ENCODE peak calls at places on chromosomes 1 and 21, in ten cellular contexts. One of them, this sample, is unnamed.

GRCh38 chr1:224333309-224333926 is 3.4 kb upstream of the NVL start:
- DNase-seq in activated CD4-positive, alpha-beta T cell treated with anti-CD3 and anti-CD28 coated beads for 48 hours: peak; percentile 17
- DNase-seq in NCI-H1105: peak; percentile 45
- DNase-seq in DMS 273 treated with DMSO at 0.1 percent for 48 hours: peak; percentile 44
- DNase-seq in stimulated activated CD4-positive, alpha-beta T cell treated with anti-CD3 and anti-CD28 coated beads, Interleukin-15, amount 100 ng/mL, for 24 hours: no peak
- DNase-seq in left ventricle myocardium superior: no peak
- DNase-seq in RWPE1: peak; percentile 46
- DNase-seq in aorta: no peak
- DNase-seq in NCI-H69: peak; percentile 73
- DNase-seq in HS-27A: no peak
- DNase-seq in this sample: no peak

GRCh38 chr1:177466286-177466685 is 295.5 kb downstream of the BRINP2 start:
- DNase-seq in activated CD4-positive, alpha-beta T cell treated with anti-CD3 and anti-CD28 coated beads for 48 hours: no peak
- DNase-seq in NCI-H1105: no peak
- DNase-seq in DMS 273 treated with DMSO at 0.1 percent for 48 hours: no peak
- DNase-seq in stimulated activated CD4-positive, alpha-beta T cell treated with anti-CD3 and anti-CD28 coated beads, Interleukin-15, amount 100 ng/mL, for 24 hours: no peak
- DNase-seq in left ventricle myocardium superior: no peak
- DNase-seq in RWPE1: no peak
- DNase-seq in aorta: no peak
- DNase-seq in NCI-H69: no peak
- DNase-seq in HS-27A: no peak
- DNase-seq in this sample: no peak

GRCh38 chr1:27428316-27429028 is 36.0 kb downstream of the GPR3 start:
- DNase-seq in activated CD4-positive, alpha-beta T cell treated with anti-CD3 and anti-CD28 coated beads for 48 hours: peak; percentile 51
- DNase-seq in NCI-H1105: no peak
- DNase-seq in DMS 273 treated with DMSO at 0.1 percent for 48 hours: no peak
- DNase-seq in stimulated activated CD4-positive, alpha-beta T cell treated with anti-CD3 and anti-CD28 coated beads, Interleukin-15, amount 100 ng/mL, for 24 hours: peak; percentile 49
- DNase-seq in left ventricle myocardium superior: peak; percentile 69
- DNase-seq in RWPE1: no peak
- DNase-seq in aorta: no peak
- DNase-seq in NCI-H69: peak; percentile 53
- DNase-seq in HS-27A: no peak
- DNase-seq in this sample: no peak

GRCh38 chr1:98019747-98020146 is 98.9 kb upstream of the DPYD start:
- DNase-seq in activated CD4-positive, alpha-beta T cell treated with anti-CD3 and anti-CD28 coated beads for 48 hours: no peak
- DNase-seq in NCI-H1105: no peak
- DNase-seq in DMS 273 treated with DMSO at 0.1 percent for 48 hours: no peak
- DNase-seq in stimulated activated CD4-positive, alpha-beta T cell treated with anti-CD3 and anti-CD28 coated beads, Interleukin-15, amount 100 ng/mL, for 24 hours: no peak
- DNase-seq in left ventricle myocardium superior: no peak
- DNase-seq in RWPE1: no peak
- DNase-seq in aorta: no peak
- DNase-seq in NCI-H69: no peak
- DNase-seq in HS-27A: no peak
- DNase-seq in this sample: no peak

GRCh38 chr21:46633561-46633960 is 1.9 kb upstream of the PRMT2 start:
- DNase-seq in activated CD4-positive, alpha-beta T cell treated with anti-CD3 and anti-CD28 coated beads for 48 hours: no peak
- DNase-seq in NCI-H1105: no peak
- DNase-seq in DMS 273 treated with DMSO at 0.1 percent for 48 hours: no peak
- DNase-seq in stimulated activated CD4-positive, alpha-beta T cell treated with anti-CD3 and anti-CD28 coated beads, Interleukin-15, amount 100 ng/mL, for 24 hours: no peak
- DNase-seq in left ventricle myocardium superior: no peak
- DNase-seq in RWPE1: no peak
- DNase-seq in aorta: no peak
- DNase-seq in NCI-H69: no peak
- DNase-seq in HS-27A: no peak
- DNase-seq in this sample: no peak

GRCh38 chr1:171817511-171818265 is 23.6 kb upstream of the DNM3 start:
- DNase-seq in activated CD4-positive, alpha-beta T cell treated with anti-CD3 and anti-CD28 coated beads for 48 hours: peak; percentile 64
- DNase-seq in NCI-H1105: no peak
- DNase-seq in DMS 273 treated with DMSO at 0.1 percent for 48 hours: no peak
- DNase-seq in stimulated activated CD4-positive, alpha-beta T cell treated with anti-CD3 and anti-CD28 coated beads, Interleukin-15, amount 100 ng/mL, for 24 hours: peak; percentile 56
- DNase-seq in left ventricle myocardium superior: no peak
- DNase-seq in RWPE1: peak; percentile 86
- DNase-seq in aorta: no peak
- DNase-seq in NCI-H69: peak; percentile 45
- DNase-seq in HS-27A: peak; percentile 15
- DNase-seq in this sample: peak; percentile 87

GRCh38 chr1:246773213-246773641 is 49.0 kb downstream of the SCCPDH start:
- DNase-seq in activated CD4-positive, alpha-beta T cell treated with anti-CD3 and anti-CD28 coated beads for 48 hours: no peak
- DNase-seq in NCI-H1105: no peak
- DNase-seq in DMS 273 treated with DMSO at 0.1 percent for 48 hours: no peak
- DNase-seq in stimulated activated CD4-positive, alpha-beta T cell treated with anti-CD3 and anti-CD28 coated beads, Interleukin-15, amount 100 ng/mL, for 24 hours: no peak
- DNase-seq in left ventricle myocardium superior: no peak
- DNase-seq in RWPE1: no peak
- DNase-seq in aorta: no peak
- DNase-seq in NCI-H69: no peak
- DNase-seq in HS-27A: no peak
- DNase-seq in this sample: peak; percentile 34

GRCh38 chr1:44811714-44812151 is 3.4 kb downstream of the BTBD19 start:
- DNase-seq in activated CD4-positive, alpha-beta T cell treated with anti-CD3 and anti-CD28 coated beads for 48 hours: no peak
- DNase-seq in NCI-H1105: no peak
- DNase-seq in DMS 273 treated with DMSO at 0.1 percent for 48 hours: no peak
- DNase-seq in stimulated activated CD4-positive, alpha-beta T cell treated with anti-CD3 and anti-CD28 coated beads, Interleukin-15, amount 100 ng/mL, for 24 hours: no peak
- DNase-seq in left ventricle myocardium superior: no peak
- DNase-seq in RWPE1: no peak
- DNase-seq in aorta: peak; percentile 81
- DNase-seq in NCI-H69: no peak
- DNase-seq in HS-27A: no peak
- DNase-seq in this sample: no peak

GRCh38 chr1:204356997-204357396 is 2.7 kb downstream of the PLEKHA6 start:
- DNase-seq in activated CD4-positive, alpha-beta T cell treated with anti-CD3 and anti-CD28 coated beads for 48 hours: no peak
- DNase-seq in NCI-H1105: no peak
- DNase-seq in DMS 273 treated with DMSO at 0.1 percent for 48 hours: no peak
- DNase-seq in stimulated activated CD4-positive, alpha-beta T cell treated with anti-CD3 and anti-CD28 coated beads, Interleukin-15, amount 100 ng/mL, for 24 hours: no peak
- DNase-seq in left ventricle myocardium superior: no peak
- DNase-seq in RWPE1: no peak
- DNase-seq in aorta: no peak
- DNase-seq in NCI-H69: no peak
- DNase-seq in HS-27A: no peak
- DNase-seq in this sample: no peak

GRCh38 chr1:228042508-228042907 is 35.7 kb downstream of the WNT3A start:
- DNase-seq in activated CD4-positive, alpha-beta T cell treated with anti-CD3 and anti-CD28 coated beads for 48 hours: no peak
- DNase-seq in NCI-H1105: no peak
- DNase-seq in DMS 273 treated with DMSO at 0.1 percent for 48 hours: no peak
- DNase-seq in stimulated activated CD4-positive, alpha-beta T cell treated with anti-CD3 and anti-CD28 coated beads, Interleukin-15, amount 100 ng/mL, for 24 hours: no peak
- DNase-seq in left ventricle myocardium superior: no peak
- DNase-seq in RWPE1: no peak
- DNase-seq in aorta: no peak
- DNase-seq in NCI-H69: no peak
- DNase-seq in HS-27A: no peak
- DNase-seq in this sample: no peak

GRCh38 chr1:239308701-239309333 is 77.6 kb upstream of the CHRM3 start:
- DNase-seq in activated CD4-positive, alpha-beta T cell treated with anti-CD3 and anti-CD28 coated beads for 48 hours: peak; percentile 58
- DNase-seq in NCI-H1105: no peak
- DNase-seq in DMS 273 treated with DMSO at 0.1 percent for 48 hours: no peak
- DNase-seq in stimulated activated CD4-positive, alpha-beta T cell treated with anti-CD3 and anti-CD28 coated beads, Interleukin-15, amount 100 ng/mL, for 24 hours: peak; percentile 48
- DNase-seq in left ventricle myocardium superior: no peak
- DNase-seq in RWPE1: peak; percentile 33
- DNase-seq in aorta: no peak
- DNase-seq in NCI-H69: no peak
- DNase-seq in HS-27A: peak; percentile 17
- DNase-seq in this sample: no peak

GRCh38 chr21:29193907-29194306 is 63.5 kb downstream of the MAP3K7CL start:
- DNase-seq in activated CD4-positive, alpha-beta T cell treated with anti-CD3 and anti-CD28 coated beads for 48 hours: no peak
- DNase-seq in NCI-H1105: no peak
- DNase-seq in DMS 273 treated with DMSO at 0.1 percent for 48 hours: no peak
- DNase-seq in stimulated activated CD4-positive, alpha-beta T cell treated with anti-CD3 and anti-CD28 coated beads, Interleukin-15, amount 100 ng/mL, for 24 hours: no peak
- DNase-seq in left ventricle myocardium superior: no peak
- DNase-seq in RWPE1: no peak
- DNase-seq in aorta: no peak
- DNase-seq in NCI-H69: peak; percentile 41
- DNase-seq in HS-27A: no peak
- DNase-seq in this sample: no peak

GRCh38 chr1:17438977-17439249 is 564 bp downstream of the RCC2 start:
- DNase-seq in activated CD4-positive, alpha-beta T cell treated with anti-CD3 and anti-CD28 coated beads for 48 hours: peak; percentile 27
- DNase-seq in NCI-H1105: no peak
- DNase-seq in DMS 273 treated with DMSO at 0.1 percent for 48 hours: no peak
- DNase-seq in stimulated activated CD4-positive, alpha-beta T cell treated with anti-CD3 and anti-CD28 coated beads, Interleukin-15, amount 100 ng/mL, for 24 hours: peak; percentile 28
- DNase-seq in left ventricle myocardium superior: peak; percentile 29
- DNase-seq in RWPE1: no peak
- DNase-seq in aorta: peak; percentile 74
- DNase-seq in NCI-H69: no peak
- DNase-seq in HS-27A: no peak
- DNase-seq in this sample: no peak

GRCh38 chr1:97073169-97073568 is 351.6 kb downstream of the PTBP2 start:
- DNase-seq in activated CD4-positive, alpha-beta T cell treated with anti-CD3 and anti-CD28 coated beads for 48 hours: no peak
- DNase-seq in NCI-H1105: no peak
- DNase-seq in DMS 273 treated with DMSO at 0.1 percent for 48 hours: no peak
- DNase-seq in stimulated activated CD4-positive, alpha-beta T cell treated with anti-CD3 and anti-CD28 coated beads, Interleukin-15, amount 100 ng/mL, for 24 hours: no peak
- DNase-seq in left ventricle myocardium superior: no peak
- DNase-seq in RWPE1: no peak
- DNase-seq in aorta: no peak
- DNase-seq in NCI-H69: no peak
- DNase-seq in HS-27A: no peak
- DNase-seq in this sample: no peak

GRCh38 chr1:27993241-27993640 is 33.5 kb downstream of the XKR8 start:
- DNase-seq in activated CD4-positive, alpha-beta T cell treated with anti-CD3 and anti-CD28 coated beads for 48 hours: peak; percentile 27
- DNase-seq in NCI-H1105: no peak
- DNase-seq in DMS 273 treated with DMSO at 0.1 percent for 48 hours: no peak
- DNase-seq in stimulated activated CD4-positive, alpha-beta T cell treated with anti-CD3 and anti-CD28 coated beads, Interleukin-15, amount 100 ng/mL, for 24 hours: peak; percentile 29
- DNase-seq in left ventricle myocardium superior: no peak
- DNase-seq in RWPE1: no peak
- DNase-seq in aorta: no peak
- DNase-seq in NCI-H69: no peak
- DNase-seq in HS-27A: no peak
- DNase-seq in this sample: no peak

GRCh38 chr21:39217356-39218081 is 34.3 kb upstream of the PSMG1 start:
- DNase-seq in activated CD4-positive, alpha-beta T cell treated with anti-CD3 and anti-CD28 coated beads for 48 hours: no peak
- DNase-seq in NCI-H1105: no peak
- DNase-seq in DMS 273 treated with DMSO at 0.1 percent for 48 hours: peak; percentile 86
- DNase-seq in stimulated activated CD4-positive, alpha-beta T cell treated with anti-CD3 and anti-CD28 coated beads, Interleukin-15, amount 100 ng/mL, for 24 hours: no peak
- DNase-seq in left ventricle myocardium superior: no peak
- DNase-seq in RWPE1: no peak
- DNase-seq in aorta: no peak
- DNase-seq in NCI-H69: peak; percentile 90
- DNase-seq in HS-27A: no peak
- DNase-seq in this sample: no peak

GRCh38 chr1:233033366-233033765 is 83.0 kb downstream of the NTPCR start:
- DNase-seq in activated CD4-positive, alpha-beta T cell treated with anti-CD3 and anti-CD28 coated beads for 48 hours: no peak
- DNase-seq in NCI-H1105: no peak
- DNase-seq in DMS 273 treated with DMSO at 0.1 percent for 48 hours: no peak
- DNase-seq in stimulated activated CD4-positive, alpha-beta T cell treated with anti-CD3 and anti-CD28 coated beads, Interleukin-15, amount 100 ng/mL, for 24 hours: no peak
- DNase-seq in left ventricle myocardium superior: no peak
- DNase-seq in RWPE1: no peak
- DNase-seq in aorta: no peak
- DNase-seq in NCI-H69: no peak
- DNase-seq in HS-27A: no peak
- DNase-seq in this sample: no peak

GRCh38 chr21:36678538-36678937 is 20.4 kb upstream of the SIM2 start:
- DNase-seq in activated CD4-positive, alpha-beta T cell treated with anti-CD3 and anti-CD28 coated beads for 48 hours: no peak
- DNase-seq in NCI-H1105: no peak
- DNase-seq in DMS 273 treated with DMSO at 0.1 percent for 48 hours: no peak
- DNase-seq in stimulated activated CD4-positive, alpha-beta T cell treated with anti-CD3 and anti-CD28 coated beads, Interleukin-15, amount 100 ng/mL, for 24 hours: no peak
- DNase-seq in left ventricle myocardium superior: no peak
- DNase-seq in RWPE1: no peak
- DNase-seq in aorta: no peak
- DNase-seq in NCI-H69: no peak
- DNase-seq in HS-27A: no peak
- DNase-seq in this sample: no peak

GRCh38 chr1:44294588-44295007 is 60.5 kb downstream of the ERI3 start:
- DNase-seq in activated CD4-positive, alpha-beta T cell treated with anti-CD3 and anti-CD28 coated beads for 48 hours: no peak
- DNase-seq in NCI-H1105: no peak
- DNase-seq in DMS 273 treated with DMSO at 0.1 percent for 48 hours: no peak
- DNase-seq in stimulated activated CD4-positive, alpha-beta T cell treated with anti-CD3 and anti-CD28 coated beads, Interleukin-15, amount 100 ng/mL, for 24 hours: no peak
- DNase-seq in left ventricle myocardium superior: peak; percentile 44
- DNase-seq in RWPE1: no peak
- DNase-seq in aorta: peak; percentile 84
- DNase-seq in NCI-H69: peak; percentile 39
- DNase-seq in HS-27A: no peak
- DNase-seq in this sample: no peak

GRCh38 chr1:219185486-219186117 is 11.9 kb downstream of the LYPLAL1 start:
- DNase-seq in activated CD4-positive, alpha-beta T cell treated with anti-CD3 and anti-CD28 coated beads for 48 hours: no peak
- DNase-seq in NCI-H1105: no peak
- DNase-seq in DMS 273 treated with DMSO at 0.1 percent for 48 hours: no peak
- DNase-seq in stimulated activated CD4-positive, alpha-beta T cell treated with anti-CD3 and anti-CD28 coated beads, Interleukin-15, amount 100 ng/mL, for 24 hours: no peak
- DNase-seq in left ventricle myocardium superior: no peak
- DNase-seq in RWPE1: no peak
- DNase-seq in aorta: no peak
- DNase-seq in NCI-H69: no peak
- DNase-seq in HS-27A: no peak
- DNase-seq in this sample: no peak

GRCh38 chr1:2494323-2494693 is 18.2 kb downstream of the PLCH2 start:
- DNase-seq in activated CD4-positive, alpha-beta T cell treated with anti-CD3 and anti-CD28 coated beads for 48 hours: no peak
- DNase-seq in NCI-H1105: no peak
- DNase-seq in DMS 273 treated with DMSO at 0.1 percent for 48 hours: no peak
- DNase-seq in stimulated activated CD4-positive, alpha-beta T cell treated with anti-CD3 and anti-CD28 coated beads, Interleukin-15, amount 100 ng/mL, for 24 hours: no peak
- DNase-seq in left ventricle myocardium superior: no peak
- DNase-seq in RWPE1: peak; percentile 92
- DNase-seq in aorta: no peak
- DNase-seq in NCI-H69: no peak
- DNase-seq in HS-27A: no peak
- DNase-seq in this sample: peak; percentile 77

GRCh38 chr1:186082235-186082937 is 292.7 kb downstream of the TPR start:
- DNase-seq in activated CD4-positive, alpha-beta T cell treated with anti-CD3 and anti-CD28 coated beads for 48 hours: peak; percentile 15
- DNase-seq in NCI-H1105: peak; percentile 99
- DNase-seq in DMS 273 treated with DMSO at 0.1 percent for 48 hours: peak; percentile 65
- DNase-seq in stimulated activated CD4-positive, alpha-beta T cell treated with anti-CD3 and anti-CD28 coated beads, Interleukin-15, amount 100 ng/mL, for 24 hours: peak; percentile 5
- DNase-seq in left ventricle myocardium superior: peak; percentile 59
- DNase-seq in RWPE1: peak; percentile 40
- DNase-seq in aorta: peak; percentile 74
- DNase-seq in NCI-H69: peak; percentile 99
- DNase-seq in HS-27A: peak; percentile 54
- DNase-seq in this sample: peak; percentile 74

GRCh38 chr1:91763252-91763651 is 122.7 kb downstream of the TGFBR3 start:
- DNase-seq in activated CD4-positive, alpha-beta T cell treated with anti-CD3 and anti-CD28 coated beads for 48 hours: no peak
- DNase-seq in NCI-H1105: no peak
- DNase-seq in DMS 273 treated with DMSO at 0.1 percent for 48 hours: no peak
- DNase-seq in stimulated activated CD4-positive, alpha-beta T cell treated with anti-CD3 and anti-CD28 coated beads, Interleukin-15, amount 100 ng/mL, for 24 hours: no peak
- DNase-seq in left ventricle myocardium superior: no peak
- DNase-seq in RWPE1: no peak
- DNase-seq in aorta: no peak
- DNase-seq in NCI-H69: no peak
- DNase-seq in HS-27A: no peak
- DNase-seq in this sample: no peak

GRCh38 chr1:154624756-154625643 is 17.0 kb upstream of the ADAR start:
- DNase-seq in activated CD4-positive, alpha-beta T cell treated with anti-CD3 and anti-CD28 coated beads for 48 hours: no peak
- DNase-seq in NCI-H1105: no peak
- DNase-seq in DMS 273 treated with DMSO at 0.1 percent for 48 hours: no peak
- DNase-seq in stimulated activated CD4-positive, alpha-beta T cell treated with anti-CD3 and anti-CD28 coated beads, Interleukin-15, amount 100 ng/mL, for 24 hours: no peak
- DNase-seq in left ventricle myocardium superior: no peak
- DNase-seq in RWPE1: no peak
- DNase-seq in aorta: no peak
- DNase-seq in NCI-H69: no peak
- DNase-seq in HS-27A: no peak
- DNase-seq in this sample: no peak

GRCh38 chr21:25133939-25134338 is 473.3 kb downstream of the MRPL39 start:
- DNase-seq in activated CD4-positive, alpha-beta T cell treated with anti-CD3 and anti-CD28 coated beads for 48 hours: no peak
- DNase-seq in NCI-H1105: no peak
- DNase-seq in DMS 273 treated with DMSO at 0.1 percent for 48 hours: no peak
- DNase-seq in stimulated activated CD4-positive, alpha-beta T cell treated with anti-CD3 and anti-CD28 coated beads, Interleukin-15, amount 100 ng/mL, for 24 hours: no peak
- DNase-seq in left ventricle myocardium superior: no peak
- DNase-seq in RWPE1: no peak
- DNase-seq in aorta: no peak
- DNase-seq in NCI-H69: peak; percentile 23
- DNase-seq in HS-27A: peak; percentile 58
- DNase-seq in this sample: no peak

GRCh38 chr1:115877511-115877910 is 36.6 kb upstream of the NHLH2 start:
- DNase-seq in activated CD4-positive, alpha-beta T cell treated with anti-CD3 and anti-CD28 coated beads for 48 hours: no peak
- DNase-seq in NCI-H1105: peak; percentile 82
- DNase-seq in DMS 273 treated with DMSO at 0.1 percent for 48 hours: no peak
- DNase-seq in stimulated activated CD4-positive, alpha-beta T cell treated with anti-CD3 and anti-CD28 coated beads, Interleukin-15, amount 100 ng/mL, for 24 hours: no peak
- DNase-seq in left ventricle myocardium superior: no peak
- DNase-seq in RWPE1: peak; percentile 85
- DNase-seq in aorta: no peak
- DNase-seq in NCI-H69: peak; percentile 82
- DNase-seq in HS-27A: no peak
- DNase-seq in this sample: peak; percentile 72

GRCh38 chr1:149885364-149886111 is 13.8 kb upstream of the BOLA1 start:
- DNase-seq in activated CD4-positive, alpha-beta T cell treated with anti-CD3 and anti-CD28 coated beads for 48 hours: peak; percentile 86
- DNase-seq in NCI-H1105: peak; percentile 80
- DNase-seq in DMS 273 treated with DMSO at 0.1 percent for 48 hours: peak; percentile 91
- DNase-seq in stimulated activated CD4-positive, alpha-beta T cell treated with anti-CD3 and anti-CD28 coated beads, Interleukin-15, amount 100 ng/mL, for 24 hours: peak; percentile 85
- DNase-seq in left ventricle myocardium superior: peak; percentile 89
- DNase-seq in RWPE1: peak; percentile 57
- DNase-seq in aorta: peak; percentile 96
- DNase-seq in NCI-H69: peak; percentile 96
- DNase-seq in HS-27A: peak; percentile 68
- DNase-seq in this sample: no peak

GRCh38 chr1:30589083-30589482 is 134.3 kb downstream of the MATN1 start:
- DNase-seq in activated CD4-positive, alpha-beta T cell treated with anti-CD3 and anti-CD28 coated beads for 48 hours: no peak
- DNase-seq in NCI-H1105: no peak
- DNase-seq in DMS 273 treated with DMSO at 0.1 percent for 48 hours: no peak
- DNase-seq in stimulated activated CD4-positive, alpha-beta T cell treated with anti-CD3 and anti-CD28 coated beads, Interleukin-15, amount 100 ng/mL, for 24 hours: no peak
- DNase-seq in left ventricle myocardium superior: no peak
- DNase-seq in RWPE1: no peak
- DNase-seq in aorta: no peak
- DNase-seq in NCI-H69: no peak
- DNase-seq in HS-27A: no peak
- DNase-seq in this sample: no peak

This sample was measured in epithelial cell of prostate.